ENCODE peak calls at places on chromosomes 12 and 14, in seven cellular contexts. Y is A549, R is heart right ventricle, A is coronary artery, J is spleen, C is lower leg skin, U is fibroblast of lung. P is an unnamed sample.

GRCh38 chr12:46702581-46703344 is 123.0 kb downstream of the SLC38A4 start:
- DNase-seq in Y (no peak), R (no peak), A (no peak), J (no peak), C (no peak), U (peak), P (peak)

GRCh38 chr12:12930633-12931032 is 21.3 kb downstream of the GPRC5D start:
- DNase-seq in Y (no peak), R (no peak), A (no peak), J (no peak), C (no peak), U (no peak), P (no peak)

GRCh38 chr12:110093631-110094311 is 30.4 kb upstream of the IFT81 start:
- DNase-seq in Y (no peak), R (no peak), A (no peak), J (no peak), C (no peak), U (no peak), P (no peak)

GRCh38 chr12:113231275-113232231 is 10.3 kb downstream of the TPCN1 start:
- DNase-seq in Y (no peak), R (no peak), A (no peak), J (peak), C (no peak), U (peak), P (no peak)

GRCh38 chr14:101587403-101587998 is 26.2 kb downstream of the DIO3 start:
- DNase-seq in Y (no peak), R (no peak), A (peak), J (peak), C (peak), U (no peak), P (peak)

GRCh38 chr12:48193623-48194022 is 9.5 kb downstream of the OR10AD1 start:
- DNase-seq in Y (no peak), R (no peak), A (no peak), J (no peak), C (no peak), U (no peak), P (no peak)

GRCh38 chr12:109147954-109148353 is 31.6 kb downstream of the ACACB start:
- DNase-seq in Y (no peak), R (peak), A (no peak), J (no peak), C (no peak), U (peak), P (no peak)

GRCh38 chr14:88232783-88233182 is 90.3 kb downstream of the KCNK10 start:
- DNase-seq in Y (no peak), R (no peak), A (no peak), J (no peak), C (no peak), U (no peak), P (no peak)

GRCh38 chr12:7136071-7136470 is 5.9 kb downstream of the CLSTN3 start:
- DNase-seq in Y (no peak), R (no peak), A (no peak), J (no peak), C (no peak), U (no peak), P (no peak)

GRCh38 chr14:77097689-77098469 is at the start of gene CIPC:
- DNase-seq in Y (peak), R (peak), A (peak), J (peak), C (peak), U (peak), P (peak)

GRCh38 chr12:57939291-57939690 is 2.1 kb upstream of the ATP23 start:
- DNase-seq in Y (no peak), R (no peak), A (no peak), J (no peak), C (no peak), U (no peak), P (no peak)

GRCh38 chr14:99073401-99073800 is 198.6 kb downstream of the BCL11B start:
- DNase-seq in Y (no peak), R (no peak), A (no peak), J (no peak), C (no peak), U (no peak), P (no peak)

DNA sequence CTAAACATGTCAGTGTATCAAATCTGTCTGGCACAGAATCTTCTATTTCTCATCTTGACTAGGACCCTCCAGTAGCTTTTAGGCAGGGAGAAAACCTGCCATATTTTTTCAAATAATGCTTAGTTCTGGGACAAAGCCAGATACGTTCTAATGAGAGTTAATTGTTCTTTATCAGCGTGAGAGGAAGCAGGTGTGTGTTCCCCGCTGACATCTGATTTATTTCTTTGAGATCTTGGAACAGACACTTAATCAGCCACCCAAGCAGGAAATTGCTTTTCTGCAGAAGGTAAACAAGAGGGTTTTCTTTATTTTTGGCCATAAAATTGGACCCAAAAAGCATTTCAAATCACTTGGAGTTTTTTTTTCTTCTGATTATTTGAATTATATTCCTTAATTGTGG is 54.8 kb downstream of the GOLGA5 start:
- DNase-seq in Y (no peak), R (peak), A (no peak), J (no peak), C (no peak), U (no peak), P (no peak)
- H3K4me3 ChIP-seq in Y (no peak), R (no peak), A (no peak), J (no peak), C (no peak), U (no peak), P (no peak)

DNA sequence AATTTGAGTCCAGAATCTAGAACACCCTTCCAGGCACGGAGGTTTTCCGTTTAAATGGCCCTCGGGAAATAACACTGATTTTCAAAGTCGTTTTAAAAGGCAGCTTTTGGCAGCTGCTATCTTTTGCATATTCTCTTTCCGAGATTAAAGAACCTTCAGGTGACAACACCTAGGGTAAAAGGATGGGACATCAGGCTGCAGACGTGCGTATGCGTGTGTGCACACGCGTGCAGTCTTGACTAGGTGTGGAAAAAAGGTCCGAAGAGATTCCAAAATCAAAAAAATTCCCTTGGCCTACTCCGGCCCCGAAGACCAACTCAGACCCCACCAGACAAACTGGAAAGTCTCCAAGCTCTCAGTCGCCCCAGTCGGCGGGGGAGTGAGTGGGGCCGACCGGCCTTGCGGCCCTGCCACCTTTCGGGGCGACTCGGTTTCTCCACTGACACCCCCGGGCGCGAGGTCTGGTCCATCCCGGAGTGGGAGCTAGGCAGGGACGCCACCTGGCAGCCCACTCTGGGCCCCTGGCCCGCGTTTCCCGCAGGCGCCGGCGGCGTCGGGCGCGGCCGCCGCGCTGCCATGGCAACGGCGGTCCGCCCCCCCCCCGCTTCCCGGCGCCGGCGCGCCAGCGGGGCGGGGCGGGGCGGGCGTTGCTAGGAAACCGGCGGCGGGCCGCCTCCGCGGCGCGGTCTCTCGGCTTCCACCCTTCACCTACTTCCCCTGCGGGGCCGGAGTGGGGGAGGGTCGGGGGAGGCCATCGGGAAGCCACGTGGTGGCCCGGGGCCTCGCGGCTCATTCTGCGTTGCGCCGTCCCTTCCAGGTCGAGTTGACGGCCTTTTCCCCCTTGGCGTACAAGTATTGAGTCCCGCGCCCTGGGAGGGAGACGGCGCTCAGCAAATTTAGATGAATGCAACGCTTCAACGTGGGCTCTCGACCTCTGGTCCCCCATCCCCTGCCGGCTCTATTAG is 253.2 kb downstream of the EFCAB11 start:
- DNase-seq in Y (peak), R (peak), A (peak), J (peak), C (peak), U (peak), P (peak)
- H3K4me3 ChIP-seq in Y (peak), R (peak), A (peak), J (peak), C (peak), U (peak), P (peak)

GRCh38 chr14:91403069-91403600 is 14.5 kb downstream of the CCDC88C start:
- DNase-seq in Y (no peak), R (no peak), A (no peak), J (peak), C (no peak), U (no peak), P (no peak)
- H3K4me3 ChIP-seq in Y (no peak), R (no peak), A (no peak), J (no peak), C (no peak), U (no peak), P (no peak)

GRCh38 chr14:31027847-31028246 is 1.7 kb upstream of the STRN3 start:
- DNase-seq in Y (no peak), R (no peak), A (no peak), J (no peak), C (no peak), U (no peak), P (no peak)
- H3K4me3 ChIP-seq in Y (peak), R (no peak), A (no peak), J (no peak), C (no peak), U (no peak), P (peak)

GRCh38 chr14:22476882-22477281 is 112.1 kb downstream of the DAD1 start:
- DNase-seq in Y (no peak), R (no peak), A (no peak), J (no peak), C (no peak), U (no peak), P (no peak)
- H3K4me3 ChIP-seq in Y (no peak), R (no peak), A (no peak), J (no peak), C (no peak), U (no peak), P (no peak)

DNA sequence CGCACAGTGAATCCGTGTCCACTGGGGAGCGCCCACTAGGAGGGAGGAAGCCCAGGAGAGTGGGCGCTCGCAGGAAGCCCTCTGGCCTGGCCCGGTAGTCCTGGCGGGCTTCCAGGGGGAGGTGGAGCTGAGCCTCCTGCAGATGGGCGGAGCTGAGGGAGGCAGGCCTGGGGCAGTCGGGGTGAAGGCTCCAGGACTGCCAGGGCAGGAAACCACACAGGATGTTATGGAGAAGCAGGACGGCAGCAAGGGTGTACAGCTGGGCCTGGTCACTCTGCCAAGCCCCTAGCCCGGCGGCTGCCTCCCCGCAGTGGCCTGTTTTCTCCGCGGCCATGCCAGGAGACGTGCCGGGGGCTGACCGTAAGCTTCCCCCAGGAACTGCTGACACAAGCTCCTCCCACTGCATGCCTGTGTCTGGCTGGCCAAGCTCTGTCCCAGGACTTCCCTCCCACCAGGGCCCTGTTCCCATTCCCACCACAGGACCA is 143.5 kb upstream of the C14orf180 start:
- DNase-seq in Y (no peak), R (peak), A (peak), J (peak), C (peak), U (peak), P (no peak)
- H3K4me3 ChIP-seq in Y (no peak), R (peak), A (peak), J (no peak), C (no peak), U (no peak), P (no peak)

GRCh38 chr14:73238941-73239340 is 1.6 kb downstream of the PAPLN start:
- DNase-seq in Y (no peak), R (no peak), A (no peak), J (no peak), C (no peak), U (no peak), P (peak)

GRCh38 chr14:73240816-73241480 is 3.6 kb downstream of the PAPLN start:
- DNase-seq in Y (no peak), R (no peak), A (no peak), J (peak), C (no peak), U (no peak), P (peak)

GRCh38 chr14:73237786-73238261 is 518 bp downstream of the PAPLN start:
- DNase-seq in Y (peak), R (no peak), A (peak), J (peak), C (peak), U (no peak), P (peak)

GRCh38 chr14:73238262-73238852 is 1.1 kb downstream of the PAPLN start:
- DNase-seq in Y (peak), R (no peak), A (peak), J (no peak), C (no peak), U (peak), P (peak)

GRCh38 chr14:73239463-73240241 is 2.3 kb downstream of the PAPLN start:
- DNase-seq in Y (no peak), R (peak), A (no peak), J (no peak), C (peak), U (peak), P (peak)
- H3K4me3 ChIP-seq in Y (no peak), R (peak), A (peak), J (peak), C (no peak), U (peak), P (no peak)

GRCh38 chr14:64235652-64236640 is 58.2 kb downstream of the ESR2 start:
- DNase-seq in Y (no peak), R (no peak), A (no peak), J (peak), C (no peak), U (no peak), P (no peak)
- H3K4me3 ChIP-seq in Y (no peak), R (no peak), A (no peak), J (no peak), C (no peak), U (no peak), P (no peak)

P was measured in RWPE2.